ENCODE peak calls at places on chromosomes 11 and 22, in ten cellular contexts. L is left lung, M is heart right ventricle, N is upper lobe of right lung, O is lower lobe of right lung, Z is endodermal cell, T is right lobe of liver, A is A673, K is colonic mucosa, P is GM23248. G is an unnamed sample. For H3K4me1 and H3K36me3, the result is how much of the 10 kb centered on the place peaks cover.

GRCh38 chr11:68889948-68890446 is 13.6 kb downstream of the MRPL21 start:
- DNase-seq in L (no peak), M (peak), N (no peak), O (no peak), Z (peak), T (no peak), A (peak), K (peak), P (peak), G (no peak)

GRCh38 chr11:34416088-34416487 is 22.6 kb upstream of the CAT start:
- DNase-seq in L (no peak), M (no peak), N (no peak), O (no peak), Z (no peak), T (no peak), A (no peak), K (no peak), P (no peak), G (no peak)

GRCh38 chr11:77506857-77507256 is 33.0 kb upstream of the PAK1 start:
- DNase-seq in L (no peak), M (no peak), N (no peak), O (no peak), Z (no peak), T (no peak), A (no peak), K (peak), P (no peak), G (no peak)

GRCh38 chr11:66951927-66952337 is 6.3 kb downstream of the PC start:
- DNase-seq in L (no peak), M (no peak), N (no peak), O (no peak), Z (no peak), T (no peak), A (peak), K (peak), P (no peak), G (no peak)

GRCh38 chr22:41052661-41053490 is 39.5 kb upstream of the EP300 start:
- DNase-seq in L (no peak), M (no peak), N (no peak), O (no peak), Z (no peak), T (no peak), A (no peak), K (no peak), P (peak), G (no peak)

GRCh38 chr22:24473278-24473677 is 21.9 kb upstream of the UPB1 start:
- DNase-seq in L (no peak), M (no peak), N (no peak), O (no peak), Z (no peak), T (no peak), A (no peak), K (no peak), P (no peak), G (no peak)

GRCh38 chr11:106925245-106925644 is 93.0 kb downstream of the GUCY1A2 start:
- DNase-seq in L (no peak), M (no peak), N (no peak), O (no peak), Z (no peak), T (no peak), A (no peak), K (no peak), P (peak), G (no peak)

GRCh38 chr11:45810431-45811108 is 5.6 kb downstream of the SLC35C1 start:
- DNase-seq in L (no peak), M (no peak), N (no peak), O (no peak), Z (no peak), T (no peak), A (no peak), K (no peak), P (no peak), G (no peak)

GRCh38 chr11:119764108-119764874 is 35.3 kb upstream of the NECTIN1 start:
- DNase-seq in L (peak), M (peak), N (peak), O (no peak), Z (peak), T (peak), A (no peak), K (no peak), P (peak), G (no peak)

GRCh38 chr11:76947790-76948189 is 86.4 kb upstream of the B3GNT6 start:
- DNase-seq in L (no peak), M (no peak), N (no peak), O (no peak), Z (no peak), T (no peak), A (no peak), K (no peak), P (no peak), G (peak)

GRCh38 chr11:48028909-48029685 is 48.7 kb downstream of the PTPRJ start:
- DNase-seq in L (no peak), M (no peak), N (no peak), O (no peak), Z (no peak), T (no peak), A (no peak), K (no peak), P (peak), G (no peak)

DNA sequence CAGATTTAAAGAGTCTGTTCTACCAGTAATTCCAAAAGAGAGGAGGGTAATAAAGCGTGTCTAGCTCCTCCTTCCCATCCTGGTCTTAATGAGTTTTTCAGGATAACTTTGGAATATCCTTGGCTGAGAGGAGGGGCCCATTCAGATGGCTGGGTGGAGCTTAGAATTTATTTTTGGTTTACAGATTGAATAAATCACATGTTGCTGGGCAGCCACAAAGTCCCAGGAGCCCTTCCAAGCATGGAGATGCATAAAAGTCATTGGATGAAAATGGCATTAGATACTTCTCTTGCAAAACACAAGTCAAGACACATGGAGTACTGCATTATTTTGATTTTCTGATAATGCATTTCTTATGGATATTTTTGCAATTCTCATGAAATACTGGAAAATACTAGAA is 139.0 kb downstream of the TRPC6 start:
- DNase-seq in L (no peak), M (no peak), N (no peak), O (no peak), Z (no peak), T (no peak), A (no peak), K (no peak), P (no peak), G (no peak)
- H3K4me1 ChIP-seq in L (under half), M (under half), N (under half), O (under half), Z (under half), T (under half), A (under half), K (under half), P (half or more), G (under half)

GRCh38 chr11:112062923-112063322 is 10.9 kb downstream of the PIH1D2 start:
- DNase-seq in L (no peak), M (no peak), N (no peak), O (no peak), Z (no peak), T (no peak), A (no peak), K (no peak), P (no peak), G (no peak)

GRCh38 chr11:112051768-112052167 is 22.0 kb downstream of the PIH1D2 start:
- DNase-seq in L (no peak), M (no peak), N (no peak), O (no peak), Z (no peak), T (no peak), A (no peak), K (no peak), P (no peak), G (no peak)

GRCh38 chr11:112058103-112058502 is 15.7 kb downstream of the PIH1D2 start:
- DNase-seq in L (no peak), M (no peak), N (no peak), O (no peak), Z (no peak), T (no peak), A (no peak), K (no peak), P (no peak), G (no peak)

DNA sequence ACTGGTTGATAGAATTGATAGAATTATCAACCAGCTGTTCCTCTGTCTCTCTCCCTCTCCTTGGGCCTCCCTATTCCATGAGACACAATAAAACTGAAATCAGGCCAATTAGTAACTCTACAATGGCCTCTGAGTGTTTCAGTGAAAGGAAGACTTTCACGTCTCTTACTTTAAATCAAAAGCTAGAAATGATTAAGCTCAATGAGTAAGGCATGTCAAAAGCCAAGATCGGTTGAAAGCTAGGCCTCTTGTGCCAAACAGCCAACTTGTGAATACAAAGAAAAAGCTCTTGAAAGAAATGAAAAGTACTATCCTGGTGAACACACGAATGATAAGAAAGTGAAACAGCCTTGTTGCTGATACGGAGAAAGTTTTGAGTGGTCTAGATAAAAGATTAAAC is 16.6 kb downstream of the PIH1D2 start:
- DNase-seq in L (no peak), M (no peak), N (no peak), O (no peak), Z (no peak), T (no peak), A (no peak), K (no peak), P (no peak), G (no peak)
- H3K36me3 ChIP-seq in L (under half), M (half or more), N (half or more), O (half or more), Z (half or more), T (under half), A (half or more), K (under half), P (under half), G (under half)

DNA sequence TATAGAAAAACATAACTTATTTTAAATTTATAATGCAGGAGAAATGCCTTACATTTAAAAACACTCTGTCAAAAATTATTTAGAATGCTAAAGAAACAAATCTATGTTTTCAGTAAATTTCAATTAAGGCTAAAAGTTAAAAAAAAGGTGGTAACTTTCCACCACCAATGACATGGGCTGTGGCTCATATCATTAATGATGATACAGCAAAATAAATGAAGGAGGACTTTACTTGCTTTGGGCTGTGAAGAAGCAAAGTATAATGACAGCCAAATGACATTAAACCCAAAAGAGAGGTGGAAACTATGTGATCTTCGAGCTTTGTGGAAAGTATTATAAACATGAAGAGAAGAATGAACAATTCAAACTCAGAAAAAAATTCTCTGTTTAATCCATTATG is 266.0 kb downstream of the TTC28 start:
- DNase-seq in L (no peak), M (no peak), N (no peak), O (no peak), Z (no peak), T (no peak), A (no peak), K (no peak), P (no peak), G (no peak)
- H3K4me1 ChIP-seq in L (under half), M (under half), N (under half), O (under half), Z (under half), T (under half), A (under half), K (under half), P (under half), G (under half)

GRCh38 chr22:46452195-46453005 is 85.0 kb downstream of the CELSR1 start:
- DNase-seq in L (no peak), M (no peak), N (no peak), O (no peak), Z (no peak), T (no peak), A (no peak), K (no peak), P (no peak), G (no peak)
- H3K36me3 ChIP-seq in L (under half), M (under half), N (under half), O (under half), Z (under half), T (under half), A (under half), K (under half), P (under half), G (under half)

GRCh38 chr22:28791124-28791523 is 9.2 kb downstream of the XBP1 start:
- DNase-seq in L (no peak), M (no peak), N (no peak), O (no peak), Z (no peak), T (no peak), A (no peak), K (no peak), P (no peak), G (no peak)

GRCh38 chr22:28791841-28792490 is 8.4 kb downstream of the XBP1 start:
- DNase-seq in L (no peak), M (no peak), N (no peak), O (no peak), Z (no peak), T (no peak), A (no peak), K (no peak), P (no peak), G (peak)

GRCh38 chr22:28795071-28795693 is 5.2 kb downstream of the XBP1 start:
- DNase-seq in L (no peak), M (no peak), N (no peak), O (no peak), Z (no peak), T (no peak), A (no peak), K (no peak), P (no peak), G (no peak)

GRCh38 chr22:28793976-28794584 is 6.3 kb downstream of the XBP1 start:
- DNase-seq in L (no peak), M (no peak), N (no peak), O (no peak), Z (no peak), T (no peak), A (no peak), K (no peak), P (no peak), G (no peak)

GRCh38 chr22:28792491-28793383 is 7.6 kb downstream of the XBP1 start:
- DNase-seq in L (no peak), M (no peak), N (no peak), O (no peak), Z (no peak), T (no peak), A (no peak), K (no peak), P (no peak), G (no peak)
- H3K4me1 ChIP-seq in L (half or more), M (under half), N (under half), O (under half), Z (under half), T (under half), A (under half), K (under half), P (under half), G (under half)

GRCh38 chr11:65854161-65854592 is 3.8 kb downstream of the CFL1 start:
- DNase-seq in L (no peak), M (no peak), N (peak), O (no peak), Z (no peak), T (no peak), A (no peak), K (peak), P (no peak), G (no peak)
- H3K36me3 ChIP-seq in L (under half), M (half or more), N (under half), O (under half), Z (half or more), T (under half), A (half or more), K (under half), P (under half), G (half or more)